ENCODE peak calls at places on chromosome 16, in five cellular contexts. P is mesendoderm, H is IMR-90, I is neuronal stem cell, T is H1. M is an unnamed sample.
A peak's percentile ranks its signal among the peaks of the same experiment; 100 is the strongest.

GRCh38 chr16:80540516-80541305 is at the start of gene DYNLRB2:
- DNase-seq in P (peak; percentile 97), H (peak; percentile 84), I (peak; percentile 80), T (peak; percentile 92), M (peak; percentile 84)

GRCh38 chr16:88455610-88456355 is 2.7 kb downstream of the ZFPM1 start:
- DNase-seq in P (peak; percentile 82), H (peak; percentile 43), I (no peak), T (peak; percentile 67), M (peak; percentile 61)

GRCh38 chr16:90057738-90058173 is 19.4 kb downstream of the PRDM7 start:
- DNase-seq in P (no peak), H (peak; percentile 90), I (no peak), T (no peak), M (peak; percentile 82)

GRCh38 chr16:87959391-87959968 is 8.2 kb downstream of the BANP start:
- DNase-seq in P (no peak), H (no peak), I (no peak), T (no peak), M (no peak)

GRCh38 chr16:65044861-65045260 is 77.0 kb downstream of the CDH11 start:
- DNase-seq in P (no peak), H (peak; percentile 92), I (no peak), T (no peak), M (peak; percentile 57)

GRCh38 chr16:12661656-12662172 is 142.0 kb downstream of the CPPED1 start:
- DNase-seq in P (peak; percentile 84), H (peak; percentile 13), I (peak; percentile 74), T (peak; percentile 82), M (peak; percentile 41)

GRCh38 chr16:918068-918467 is 52.7 kb downstream of the LMF1 start:
- DNase-seq in P (no peak), H (peak; percentile 11), I (no peak), T (no peak), M (no peak)

GRCh38 chr16:71526111-71526998 is at the start of gene CHST4:
- DNase-seq in P (peak; percentile 99), H (peak; percentile 57), I (peak; percentile 20), T (peak; percentile 66), M (peak; percentile 24)

GRCh38 chr16:1078579-1079021 is 6.1 kb downstream of the SSTR5 start:
- DNase-seq in P (no peak), H (peak; percentile 54), I (no peak), T (no peak), M (no peak)

GRCh38 chr16:51473091-51473490 is 322.0 kb upstream of the SALL1 start:
- DNase-seq in P (no peak), H (no peak), I (no peak), T (no peak), M (peak; percentile 17)

GRCh38 chr16:47778106-47778803 is 317.1 kb downstream of the PHKB start:
- DNase-seq in P (peak; percentile 20), H (no peak), I (no peak), T (no peak), M (no peak)

GRCh38 chr16:75764154-75764768 is 38.0 kb upstream of the CPHXL start:
- DNase-seq in P (peak; percentile 81), H (peak; percentile 70), I (peak; percentile 40), T (peak; percentile 53), M (peak; percentile 76)

GRCh38 chr16:9706217-9706616 is 476.0 kb downstream of the GRIN2A start:
- DNase-seq in P (no peak), H (no peak), I (no peak), T (no peak), M (peak; percentile 0)

GRCh38 chr16:64475627-64476351 is 646.1 kb downstream of the CDH11 start:
- DNase-seq in P (no peak), H (peak; percentile 4), I (no peak), T (no peak), M (peak; percentile 39)

GRCh38 chr16:89243664-89244063 is 26.2 kb downstream of the ZNF778 start:
- DNase-seq in P (no peak), H (no peak), I (no peak), T (no peak), M (no peak)

GRCh38 chr16:81610144-81610842 is 165.7 kb downstream of the CMIP start:
- DNase-seq in P (no peak), H (peak; percentile 84), I (no peak), T (no peak), M (peak; percentile 79)

GRCh38 chr16:80804451-80805383 is at the start of gene CDYL2:
- DNase-seq in P (no peak), H (peak; percentile 2), I (peak; percentile 14), T (peak; percentile 55), M (no peak)

GRCh38 chr16:78118469-78119025 is 19.1 kb downstream of the WWOX start:
- DNase-seq in P (no peak), H (no peak), I (no peak), T (no peak), M (no peak)

GRCh38 chr16:55559933-55560516 is 6.5 kb upstream of the CAPNS2 start:
- DNase-seq in P (no peak), H (no peak), I (no peak), T (no peak), M (no peak)

GRCh38 chr16:79082955-79083354 is 517.6 kb downstream of the MAF start:
- DNase-seq in P (no peak), H (no peak), I (no peak), T (no peak), M (no peak)

GRCh38 chr16:89764711-89765201 is 43.4 kb downstream of the ZNF276 start:
- DNase-seq in P (no peak), H (no peak), I (no peak), T (no peak), M (peak; percentile 38)

GRCh38 chr16:81483064-81483969 is 38.7 kb downstream of the CMIP start:
- DNase-seq in P (no peak), H (peak; percentile 67), I (no peak), T (no peak), M (peak; percentile 83)

GRCh38 chr16:88350922-88351321 is 31.8 kb upstream of the ZNF469 start:
- DNase-seq in P (no peak), H (no peak), I (no peak), T (no peak), M (no peak)

GRCh38 chr16:31323959-31324629 is 30.9 kb upstream of the ITGAX start:
- DNase-seq in P (no peak), H (no peak), I (no peak), T (no peak), M (no peak)

DNA sequence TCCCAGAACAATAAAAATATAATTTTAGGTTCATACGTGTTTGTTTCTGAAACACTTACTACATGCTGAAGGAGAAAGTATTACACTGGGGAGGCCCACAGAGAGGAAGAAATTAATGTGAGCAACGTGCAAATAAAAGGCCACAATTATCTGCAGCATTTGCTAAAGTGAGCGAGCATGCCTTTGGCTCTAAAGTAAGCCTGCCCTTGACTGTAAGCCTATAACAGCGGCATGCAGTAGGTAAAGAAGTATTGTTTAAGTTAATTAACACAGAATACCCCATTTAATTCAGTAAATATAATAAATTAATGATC is 13.2 kb upstream of the COTL1 start:
- DNase-seq in P (no peak), H (no peak), I (no peak), T (no peak), M (no peak)
- H3K4me3 ChIP-seq in P (no peak overlapping the region), H (no peak overlapping the region), I (no peak overlapping the region), T (no peak overlapping the region), M (no peak overlapping the region)

GRCh38 chr16:16067127-16067526 is 117.7 kb downstream of the ABCC1 start:
- DNase-seq in P (no peak), H (peak; percentile 54), I (no peak), T (no peak), M (peak; percentile 58)
- H2BK15ac ChIP-seq in P (no peak overlapping the region), H (no peak overlapping the region), I (no peak overlapping the region), T (no peak overlapping the region), M (no peak overlapping the region)

GRCh38 chr16:58488531-58488930 is 11.4 kb upstream of the NDRG4 start:
- DNase-seq in P (peak; percentile 69), H (no peak), I (no peak), T (no peak), M (no peak)
- H2BK5ac ChIP-seq in P (no peak overlapping the region), H (no peak overlapping the region), I (no peak overlapping the region), T (no peak overlapping the region), M (no peak overlapping the region)

DNA sequence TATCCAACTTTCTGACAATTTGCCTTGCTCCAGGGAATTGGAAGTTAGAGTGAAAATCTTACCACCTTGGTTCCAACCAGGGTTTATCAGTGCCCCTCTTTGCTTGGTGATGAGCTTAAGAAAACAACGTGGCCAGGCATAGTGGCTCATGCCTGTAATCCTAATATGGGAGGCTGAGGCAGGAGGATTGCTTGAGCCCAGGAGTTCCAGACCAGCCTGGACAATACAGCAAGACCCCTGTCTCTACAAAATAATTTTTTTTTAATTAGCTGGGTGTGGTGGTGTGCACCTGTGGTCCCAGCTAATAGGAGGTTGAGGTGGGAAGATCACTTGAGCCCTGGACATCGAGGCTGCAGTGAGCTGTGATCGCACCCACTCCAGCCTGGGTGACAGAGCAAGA is 21.4 kb downstream of the SLC7A6 start:
- DNase-seq in P (no peak), H (no peak), I (no peak), T (no peak), M (no peak)
- H3K4me3 ChIP-seq in P (no peak overlapping the region), H (no peak overlapping the region), I (no peak overlapping the region), T (no peak overlapping the region), M (no peak overlapping the region)